ENCODE peak calls at places on chromosomes 16 and 17, in four cellular contexts. C, O, D and J are unnamed samples.

GRCh38 chr16:35208001-35208935 is 1748.9 kb downstream of the TP53TG3F start:
- DNase-seq in C (peak; percentile 57), O (no peak), D (no peak), J (no peak)

GRCh38 chr17:7173687-7174602 is 5.2 kb downstream of the ASGR1 start:
- DNase-seq in C (peak; percentile 58), O (peak; percentile 29), D (peak; percentile 56), J (peak; percentile 62)

GRCh38 chr16:23967775-23968571 is 132.2 kb downstream of the PRKCB start:
- DNase-seq in C (no peak), O (no peak), D (no peak), J (no peak)

GRCh38 chr17:44309472-44309871 is 1.1 kb downstream of the RUNDC3A start:
- DNase-seq in C (no peak), O (peak; percentile 67), D (no peak), J (no peak)

GRCh38 chr17:4059656-4060055 is 83.2 kb downstream of the ZZEF1 start:
- DNase-seq in C (no peak), O (no peak), D (no peak), J (no peak)

GRCh38 chr16:3147046-3147756 is 12.4 kb downstream of the ZNF213 start:
- DNase-seq in C (no peak), O (no peak), D (no peak), J (no peak)

GRCh38 chr17:55224746-55225145 is 40.0 kb upstream of the HLF start:
- DNase-seq in C (no peak), O (no peak), D (no peak), J (no peak)

GRCh38 chr16:14111713-14112538 is 40.8 kb downstream of the MRTFB start:
- DNase-seq in C (no peak), O (no peak), D (peak; percentile 42), J (peak; percentile 67)

GRCh38 chr17:64254755-64255154 is 8.3 kb downstream of the TEX2 start:
- DNase-seq in C (no peak), O (no peak), D (no peak), J (no peak)

GRCh38 chr16:24525970-24526559 is 13.3 kb upstream of the RBBP6 start:
- DNase-seq in C (no peak), O (peak; percentile 87), D (peak; percentile 60), J (peak; percentile 28)

GRCh38 chr16:11250091-11250785 is 5.8 kb downstream of the SOCS1 start:
- DNase-seq in C (no peak), O (no peak), D (no peak), J (no peak)

GRCh38 chr17:40032322-40033320 is 17.4 kb downstream of the CSF3 start:
- DNase-seq in C (no peak), O (no peak), D (no peak), J (no peak)

GRCh38 chr17:40034426-40035161 is 19.4 kb downstream of the CSF3 start:
- DNase-seq in C (no peak), O (no peak), D (no peak), J (no peak)

GRCh38 chr17:40031706-40032105 is 16.5 kb downstream of the CSF3 start:
- DNase-seq in C (no peak), O (no peak), D (no peak), J (no peak)

GRCh38 chr17:40033339-40033738 is 18.1 kb downstream of the CSF3 start:
- DNase-seq in C (no peak), O (no peak), D (no peak), J (no peak)

DNA sequence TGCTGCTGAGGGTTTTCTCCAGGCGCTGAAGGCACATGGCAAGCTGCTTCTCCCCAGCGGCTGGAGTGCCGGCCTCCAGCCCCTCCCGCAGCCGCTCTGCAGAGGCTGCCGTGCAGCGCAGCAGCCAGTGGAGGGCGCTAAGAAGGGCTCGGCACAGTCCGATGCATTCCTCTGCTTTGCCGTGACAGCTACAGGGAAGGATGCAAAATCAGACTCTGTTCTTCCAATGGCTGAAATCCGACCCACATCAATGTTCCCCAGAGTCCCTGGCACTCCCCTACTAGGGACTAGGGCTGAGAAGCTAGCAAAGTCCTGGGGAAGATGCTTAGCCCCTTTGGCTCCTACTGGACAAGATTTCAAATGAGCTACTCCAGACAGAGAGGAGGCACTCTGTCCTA is 19.0 kb downstream of the MED24 start:
- DNase-seq in C (peak; percentile 80), O (no peak), D (peak; percentile 67), J (no peak)
- TF ChIP-seq CTCF in C (peak; percentile 83), O (peak; percentile 46), D (peak; percentile 82), J (peak; percentile 14)

DNA sequence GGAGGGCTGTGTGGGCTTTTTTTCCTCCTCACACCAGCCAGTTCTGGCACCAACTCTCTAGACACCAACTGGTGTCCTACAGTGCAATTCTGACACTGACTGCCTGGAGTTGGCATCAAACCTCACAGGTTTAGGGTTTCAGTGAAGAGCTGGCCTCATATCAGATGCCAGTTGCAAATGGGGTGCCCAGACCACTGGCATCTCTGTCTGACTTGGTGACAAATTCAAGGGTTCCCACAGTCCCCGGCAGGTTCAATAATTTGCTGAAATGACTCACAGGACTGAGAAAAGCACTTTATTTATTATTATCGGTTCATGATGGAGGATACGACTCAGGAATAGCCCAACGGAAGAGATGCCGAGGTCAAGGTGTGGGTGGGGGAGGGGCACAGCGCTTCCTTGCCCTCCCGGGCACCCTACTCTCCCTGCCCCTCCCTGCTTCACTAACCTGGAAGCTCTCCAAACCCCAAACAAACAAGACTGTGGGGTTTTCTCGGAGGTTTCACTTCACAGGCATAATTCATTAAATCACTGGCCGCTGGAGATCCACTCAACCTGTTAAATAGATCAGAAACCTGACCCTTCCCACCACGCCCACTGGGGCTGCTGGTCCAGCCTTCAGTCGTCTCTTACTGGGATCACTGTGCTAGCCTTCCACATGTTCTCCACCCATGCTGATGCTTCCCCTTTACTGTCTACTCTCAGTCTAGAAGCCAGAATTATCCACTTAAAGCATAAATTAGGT is 1.7 kb upstream of the NLRP1 start:
- DNase-seq in C (no peak), O (peak; percentile 57), D (peak; percentile 9), J (no peak)
- H3K27ac ChIP-seq in C (peak overlapping the region; percentile 86), O (peak overlapping the region; percentile 99), D (no peak overlapping the region), J (peak overlapping the region; percentile 1)

GRCh38 chr16:59047114-59047513 is 313.0 kb upstream of the GOT2 start:
- DNase-seq in C (peak; percentile 2), O (no peak), D (no peak), J (no peak)
- TF ChIP-seq CTCF in C (peak; percentile 15), O (no peak), D (no peak), J (no peak)

GRCh38 chr16:50269769-50270509 is 3.6 kb downstream of the ADCY7 start:
- DNase-seq in C (peak; percentile 39), O (no peak), D (no peak), J (no peak)

GRCh38 chr16:50267651-50268050 is 1.3 kb downstream of the ADCY7 start:
- DNase-seq in C (no peak), O (no peak), D (no peak), J (no peak)

GRCh38 chr16:50267151-50267631 is 840 bp downstream of the ADCY7 start:
- DNase-seq in C (peak; percentile 60), O (no peak), D (no peak), J (no peak)

GRCh38 chr16:50269061-50269705 is 2.8 kb downstream of the ADCY7 start:
- DNase-seq in C (no peak), O (no peak), D (no peak), J (no peak)

DNA sequence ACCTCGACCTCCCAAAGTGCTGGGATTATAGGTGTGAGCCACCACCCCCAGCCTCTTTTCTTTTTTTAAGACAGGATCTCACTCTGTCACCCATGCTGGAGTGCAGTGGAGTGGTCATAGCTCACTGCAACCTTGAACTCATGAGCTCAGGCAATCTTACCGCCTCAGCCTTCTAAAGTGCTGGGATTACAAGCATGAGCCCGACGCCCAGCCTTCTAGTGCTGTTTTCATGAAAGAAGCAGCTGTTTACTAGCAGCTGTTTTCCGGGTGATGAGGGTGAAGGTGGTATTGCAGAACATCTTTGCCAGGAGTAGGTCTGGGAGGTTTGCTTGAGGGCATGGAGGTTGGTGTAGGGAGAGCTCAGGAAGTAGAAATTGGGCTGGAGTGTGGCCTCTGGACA is 2.0 kb downstream of the ADCY7 start:
- DNase-seq in C (no peak), O (no peak), D (no peak), J (no peak)
- H3K27ac ChIP-seq in C (no peak overlapping the region), O (peak overlapping the region; percentile 9), D (no peak overlapping the region), J (no peak overlapping the region)

GRCh38 chr17:47096343-47096742 is 92.8 kb downstream of the CDC27 start:
- DNase-seq in C (no peak), O (no peak), D (no peak), J (no peak)

GRCh38 chr17:47102914-47103313 is 86.2 kb downstream of the CDC27 start:
- DNase-seq in C (no peak), O (no peak), D (no peak), J (no peak)

GRCh38 chr17:47099987-47100711 is 88.9 kb downstream of the CDC27 start:
- DNase-seq in C (peak; percentile 94), O (peak; percentile 79), D (peak; percentile 91), J (peak; percentile 97)

GRCh38 chr17:47095268-47095667 is 93.8 kb downstream of the CDC27 start:
- DNase-seq in C (no peak), O (no peak), D (peak; percentile 32), J (no peak)

GRCh38 chr17:47099451-47099986 is 89.6 kb downstream of the CDC27 start:
- DNase-seq in C (no peak), O (no peak), D (no peak), J (no peak)
- TF ChIP-seq CTCF in C (no peak), O (no peak), D (no peak), J (no peak)

DNA sequence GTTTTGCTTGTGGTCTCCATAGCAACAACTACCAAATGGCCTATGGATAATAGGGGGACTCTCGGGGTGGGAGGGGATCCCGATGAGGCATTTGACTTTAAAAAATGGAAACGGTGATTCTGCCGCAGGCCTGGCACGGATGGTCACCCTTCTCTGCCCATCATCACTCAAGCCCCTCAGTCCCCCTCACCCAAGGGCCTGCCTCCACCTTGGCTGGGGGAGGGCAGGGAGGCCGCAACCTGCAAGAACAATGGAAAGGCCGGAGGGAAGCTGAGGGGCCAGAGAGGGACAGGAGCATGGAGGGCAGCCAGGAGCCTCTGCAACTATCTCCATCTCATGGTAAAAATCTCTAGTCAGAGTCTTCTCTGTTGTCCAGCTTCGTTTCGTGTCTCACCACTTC is 231.3 kb upstream of the TNRC6C start:
- DNase-seq in C (no peak), O (no peak), D (no peak), J (no peak)
- H3K27ac ChIP-seq in C (no peak overlapping the region), O (no peak overlapping the region), D (no peak overlapping the region), J (no peak overlapping the region)

GRCh38 chr16:89183463-89183862 is 11.9 kb downstream of the CDH15 start:
- DNase-seq in C (no peak), O (no peak), D (no peak), J (no peak)
- TF ChIP-seq CTCF in C (no peak), O (no peak), D (no peak), J (no peak)

DNA sequence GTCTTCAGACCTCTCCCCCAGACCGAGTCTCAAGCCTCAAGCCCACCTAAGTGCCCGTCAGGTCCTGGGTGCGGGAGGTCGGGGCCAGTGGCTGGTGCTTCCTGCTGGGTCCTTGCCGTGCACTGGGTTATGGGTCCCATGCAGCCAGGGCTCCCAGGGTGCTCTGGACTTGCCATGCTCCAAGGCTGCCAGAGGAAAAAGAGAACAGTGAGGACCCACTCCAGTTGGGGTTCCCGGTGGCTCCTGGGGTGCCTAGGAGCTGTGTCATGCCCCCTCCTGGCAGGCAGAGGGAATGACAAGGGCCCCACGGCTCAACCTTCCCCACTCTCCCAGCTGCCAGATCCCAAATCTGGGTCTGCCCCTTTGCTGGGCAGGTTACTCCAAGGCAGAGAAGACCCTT is 3.8 kb downstream of the SNX20 start:
- DNase-seq in C (peak; percentile 48), O (no peak), D (no peak), J (no peak)
- H3K27ac ChIP-seq in C (no peak overlapping the region), O (no peak overlapping the region), D (no peak overlapping the region), J (no peak overlapping the region)

GRCh38 chr17:5667871-5668270 is 83.6 kb upstream of the NLRP1 start:
- DNase-seq in C (no peak), O (no peak), D (no peak), J (no peak)
- TF ChIP-seq CTCF in C (peak; percentile 39), O (no peak), D (no peak), J (no peak)